ENCODE peak calls at places on chromosomes 12 and 14, in seven cellular contexts. V, R, I, U, N, Y and S are unnamed samples.

GRCh38 chr14:50018236-50019210 is 97.8 kb downstream of the VCPKMT start:
- DNase-seq in V (peak; percentile 57), R (no peak), I (no peak), U (no peak), N (no peak), Y (no peak), S (no peak)

GRCh38 chr12:67720383-67720856 is 71.9 kb downstream of the DYRK2 start:
- DNase-seq in V (no peak), R (peak; percentile 56), I (no peak), U (no peak), N (no peak), Y (no peak), S (no peak)

GRCh38 chr14:69713127-69713800 is 53.7 kb upstream of the SRSF5 start:
- DNase-seq in V (peak; percentile 88), R (peak; percentile 48), I (no peak), U (no peak), N (peak; percentile 75), Y (no peak), S (peak; percentile 65)

GRCh38 chr12:111298583-111299436 is 70.1 kb downstream of the PHETA1 start:
- DNase-seq in V (peak; percentile 22), R (peak; percentile 65), I (no peak), U (peak; percentile 28), N (peak; percentile 87), Y (peak; percentile 72), S (peak; percentile 49)

GRCh38 chr12:121794532-121795028 is 1.1 kb upstream of the RHOF start:
- DNase-seq in V (no peak), R (peak; percentile 72), I (no peak), U (no peak), N (no peak), Y (peak; percentile 88), S (no peak)

GRCh38 chr14:60647081-60647836 is 2.0 kb downstream of the SIX1 start:
- DNase-seq in V (peak; percentile 54), R (peak; percentile 87), I (peak; percentile 49), U (no peak), N (peak; percentile 80), Y (peak; percentile 53), S (peak; percentile 48)

GRCh38 chr14:28243600-28243999 is 523.0 kb upstream of the FOXG1 start:
- DNase-seq in V (peak; percentile 4), R (no peak), I (no peak), U (no peak), N (peak; percentile 11), Y (no peak), S (no peak)

GRCh38 chr12:57225680-57226190 is 3.8 kb upstream of the SHMT2 start:
- DNase-seq in V (no peak), R (no peak), I (no peak), U (no peak), N (no peak), Y (no peak), S (no peak)

DNA sequence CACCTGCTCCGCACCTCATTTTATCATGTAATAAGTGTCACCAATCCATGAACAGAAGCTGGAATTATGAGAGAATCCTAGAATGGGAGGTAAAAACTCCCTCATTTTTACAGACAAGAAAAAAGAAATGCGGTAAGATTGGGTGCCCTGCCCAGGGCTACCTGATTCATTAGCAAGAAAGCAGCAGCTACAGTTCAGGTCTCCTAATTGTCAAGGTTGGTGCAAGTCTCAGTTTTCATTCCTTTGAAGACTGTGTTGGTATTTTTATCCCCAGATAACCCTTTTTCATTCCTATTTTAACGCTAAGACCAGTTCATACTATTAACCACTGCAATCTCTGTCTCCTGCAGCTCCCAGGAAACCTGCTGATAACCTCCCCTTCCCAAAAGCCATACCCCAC is 6.9 kb downstream of the DUSP6 start:
- DNase-seq in V (no peak), R (no peak), I (no peak), U (no peak), N (no peak), Y (no peak), S (no peak)
- H3K4me1 ChIP-seq in V (peaks cover 17% of the 10 kb centered on the region), R (no peaks in the 10 kb centered on the region), I (peaks cover 52% of the 10 kb centered on the region), U (peaks cover 66% of the 10 kb centered on the region), N (peaks cover 66% of the 10 kb centered on the region), Y (peaks cover 23% of the 10 kb centered on the region), S (peaks cover 17% of the 10 kb centered on the region)

GRCh38 chr12:4540633-4541032 is 1.9 kb downstream of the RAD51AP1 start:
- DNase-seq in V (no peak), R (no peak), I (no peak), U (no peak), N (no peak), Y (no peak), S (no peak)

GRCh38 chr12:4538207-4539160 is at the start of gene RAD51AP1:
- DNase-seq in V (peak; percentile 95), R (peak; percentile 98), I (peak; percentile 94), U (peak; percentile 92), N (peak; percentile 98), Y (peak; percentile 97), S (peak; percentile 96)

GRCh38 chr12:4539167-4539870 is 629 bp downstream of the RAD51AP1 start:
- DNase-seq in V (peak; percentile 4), R (no peak), I (no peak), U (no peak), N (no peak), Y (no peak), S (no peak)

GRCh38 chr12:4535871-4536270 is 2.8 kb upstream of the RAD51AP1 start:
- DNase-seq in V (no peak), R (no peak), I (no peak), U (no peak), N (no peak), Y (no peak), S (no peak)

DNA sequence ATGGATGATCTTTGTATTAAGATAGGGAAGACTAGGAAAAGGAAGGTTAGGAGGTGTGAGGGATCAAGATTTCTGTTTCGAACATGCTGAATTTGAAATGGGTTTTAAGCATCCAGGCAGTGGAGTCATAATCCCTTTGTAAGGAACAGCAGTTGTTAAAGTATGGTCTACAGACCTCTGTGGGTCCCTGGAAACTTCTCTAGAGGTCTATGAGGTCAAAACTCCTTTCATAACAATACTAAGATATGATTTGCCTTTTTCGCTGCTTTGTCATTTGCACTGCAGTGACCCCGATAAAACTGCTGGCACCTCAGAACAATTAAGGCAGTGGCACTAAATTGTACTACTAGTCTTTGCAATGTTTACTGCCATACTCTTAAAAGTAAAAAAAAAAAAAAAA is 1.5 kb downstream of the RAD51AP1 start:
- DNase-seq in V (no peak), R (no peak), I (no peak), U (no peak), N (no peak), Y (no peak), S (no peak)
- H3K4me3 ChIP-seq in V (no peak overlapping the region), R (no peak overlapping the region), I (no peak overlapping the region), U (no peak overlapping the region), N (peak overlapping the region; percentile 79), Y (no peak overlapping the region), S (no peak overlapping the region)

GRCh38 chr14:105198588-105198987 is 17.5 kb upstream of the NUDT14 start:
- DNase-seq in V (no peak), R (no peak), I (no peak), U (no peak), N (no peak), Y (no peak), S (no peak)

GRCh38 chr14:105199093-105199492 is 18.0 kb upstream of the NUDT14 start:
- DNase-seq in V (no peak), R (no peak), I (no peak), U (peak; percentile 56), N (no peak), Y (no peak), S (no peak)

GRCh38 chr14:105200641-105201040 is 19.5 kb upstream of the NUDT14 start:
- DNase-seq in V (no peak), R (no peak), I (no peak), U (no peak), N (no peak), Y (no peak), S (no peak)

GRCh38 chr14:105201156-105201927 is 20.2 kb upstream of the NUDT14 start:
- DNase-seq in V (no peak), R (no peak), I (no peak), U (no peak), N (peak; percentile 38), Y (no peak), S (no peak)

GRCh38 chr14:105200074-105200473 is 19.0 kb upstream of the NUDT14 start:
- DNase-seq in V (no peak), R (no peak), I (no peak), U (no peak), N (no peak), Y (no peak), S (no peak)
- TF ChIP-seq CTCF in V (no peak), R (no peak), I (no peak), U (no peak), N (peak; percentile 20), Y (no peak), S (no peak)

DNA sequence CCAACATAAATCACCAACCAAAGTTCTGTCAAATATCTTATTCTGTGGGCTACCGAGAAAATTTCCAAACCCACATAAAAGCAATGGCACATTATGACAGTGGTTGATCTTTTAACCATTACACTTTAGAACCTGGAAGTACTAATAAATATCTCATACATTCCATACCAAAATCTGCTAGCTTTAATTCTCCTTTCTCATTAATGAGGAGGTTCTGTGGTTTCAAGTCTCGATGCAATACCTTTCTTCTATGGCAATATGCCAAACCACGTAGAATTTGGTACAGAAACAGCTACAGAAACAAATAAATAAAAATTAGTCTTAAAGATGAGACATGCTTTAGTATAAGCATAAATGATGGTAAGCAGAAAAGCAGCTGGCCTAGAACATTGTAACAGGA is 100.7 kb downstream of the ELK3 start:
- DNase-seq in V (peak; percentile 37), R (no peak), I (no peak), U (no peak), N (no peak), Y (no peak), S (no peak)
- H3K4me1 ChIP-seq in V (peaks cover 6% of the 10 kb centered on the region), R (no peaks in the 10 kb centered on the region), I (no peaks in the 10 kb centered on the region), U (no peaks in the 10 kb centered on the region), N (peaks cover 2% of the 10 kb centered on the region), Y (no peaks in the 10 kb centered on the region), S (no peaks in the 10 kb centered on the region)

GRCh38 chr12:104054681-104055346 is 4.8 kb upstream of the GLT8D2 start:
- DNase-seq in V (no peak), R (no peak), I (no peak), U (no peak), N (peak; percentile 26), Y (no peak), S (no peak)

GRCh38 chr12:104049278-104050257 is at the start of gene GLT8D2:
- DNase-seq in V (peak; percentile 57), R (peak; percentile 76), I (peak; percentile 56), U (peak; percentile 64), N (peak; percentile 74), Y (peak; percentile 78), S (peak; percentile 59)

GRCh38 chr12:104048162-104048561 is 1.8 kb downstream of the GLT8D2 start:
- DNase-seq in V (no peak), R (no peak), I (no peak), U (no peak), N (no peak), Y (no peak), S (no peak)

GRCh38 chr12:104046306-104046705 is 3.7 kb downstream of the GLT8D2 start:
- DNase-seq in V (no peak), R (no peak), I (no peak), U (no peak), N (no peak), Y (no peak), S (no peak)

GRCh38 chr12:104050436-104050835 is 449 bp upstream of the GLT8D2 start:
- DNase-seq in V (no peak), R (no peak), I (no peak), U (no peak), N (no peak), Y (no peak), S (no peak)
- H3K4me3 ChIP-seq in V (peak overlapping the region; percentile 53), R (peak overlapping the region; percentile 64), I (peak overlapping the region; percentile 47), U (peak overlapping the region; percentile 65), N (peak overlapping the region; percentile 55), Y (peak overlapping the region; percentile 63), S (no peak overlapping the region)